ENCODE peak calls at places on chromosomes 12 and 14, in six cellular contexts. X is gastrocnemius medialis; W is right atrium auricular region; A is stimulated activated CD4-positive, alpha-beta T cell treated with anti-CD3 and anti-CD28 coated beads, Interleukin-15, amount 100 ng/mL, for 1 hour; J is Ammon's horn; T is EL. R is an unnamed sample.

GRCh38 chr12:120010661-120011230 is 21.7 kb downstream of the BICDL1 start:
- DNase-seq in X (no peak), W (no peak), A (no peak), J (no peak), T (no peak), R (no peak)

GRCh38 chr12:59780605-59781135 is 184.8 kb downstream of the SLC16A7 start:
- DNase-seq in X (no peak), W (no peak), A (no peak), J (peak), T (peak), R (peak)

GRCh38 chr12:65638324-65638723 is 186.0 kb upstream of the HMGA2 start:
- DNase-seq in X (no peak), W (no peak), A (no peak), J (no peak), T (no peak), R (no peak)

GRCh38 chr12:47307680-47308399 is 228.1 kb upstream of the AMIGO2 start:
- DNase-seq in X (no peak), W (no peak), A (no peak), J (peak), T (peak), R (peak)

GRCh38 chr12:76020731-76021672 is 10.6 kb downstream of the PHLDA1 start:
- DNase-seq in X (no peak), W (no peak), A (no peak), J (no peak), T (peak), R (peak)

GRCh38 chr12:71392521-71393145 is 47.0 kb upstream of the LGR5 start:
- DNase-seq in X (no peak), W (no peak), A (no peak), J (peak), T (peak), R (peak)

GRCh38 chr12:31732926-31733548 is 4.2 kb upstream of the AMN1 start:
- DNase-seq in X (no peak), W (no peak), A (no peak), J (no peak), T (peak), R (peak)

GRCh38 chr14:59107819-59108218 is 80.6 kb upstream of the DAAM1 start:
- DNase-seq in X (peak), W (no peak), A (no peak), J (no peak), T (peak), R (no peak)

GRCh38 chr12:25792031-25792430 is 166.5 kb upstream of the RASSF8 start:
- DNase-seq in X (no peak), W (no peak), A (no peak), J (no peak), T (peak), R (peak)

GRCh38 chr14:47103781-47104180 is 452.2 kb upstream of the RPL10L start:
- DNase-seq in X (no peak), W (no peak), A (no peak), J (no peak), T (no peak), R (no peak)

R was measured in PC-3.